ENCODE peak calls at places on chromosome 3, in six cellular contexts. R is A549, O is K562, C is endothelial cell of umbilical vein, W is HepG2, H is GM12878. Q is an unnamed sample.

GRCh38 chr3:123286308-123287023 is 84.7 kb downstream of the SEC22A start:
- DNase-seq in R (peak), O (peak), C (peak), W (peak), H (no peak), Q (peak)

GRCh38 chr3:154969366-154969765 is 110.8 kb upstream of the MME start:
- DNase-seq in R (no peak), O (no peak), C (no peak), W (no peak), H (no peak), Q (no peak)

GRCh38 chr3:172519740-172520139 is 3.5 kb downstream of the TNFSF10 start:
- DNase-seq in R (no peak), O (no peak), C (no peak), W (no peak), H (no peak), Q (no peak)

GRCh38 chr3:185399629-185400339 is 36.8 kb downstream of the MAP3K13 start:
- DNase-seq in R (no peak), O (no peak), C (no peak), W (no peak), H (no peak), Q (peak)

GRCh38 chr3:158471639-158472294 is 99.2 kb upstream of the MLF1 start:
- DNase-seq in R (peak), O (no peak), C (peak), W (peak), H (no peak), Q (no peak)

GRCh38 chr3:184428561-184429175 is 48.8 kb downstream of the CHRD start:
- DNase-seq in R (no peak), O (no peak), C (no peak), W (no peak), H (no peak), Q (no peak)

GRCh38 chr3:105033081-105033480 is 333.6 kb upstream of the ALCAM start:
- DNase-seq in R (no peak), O (no peak), C (no peak), W (no peak), H (no peak), Q (no peak)

GRCh38 chr3:173599673-173600072 is 202.1 kb downstream of the NLGN1 start:
- DNase-seq in R (no peak), O (no peak), C (no peak), W (no peak), H (no peak), Q (no peak)

GRCh38 chr3:123372789-123373534 is 75.9 kb downstream of the ADCY5 start:
- DNase-seq in R (no peak), O (no peak), C (no peak), W (no peak), H (no peak), Q (no peak)

GRCh38 chr3:140863481-140864084 is 78.1 kb upstream of the SLC25A36 start:
- DNase-seq in R (peak), O (peak), C (peak), W (peak), H (peak), Q (peak)

GRCh38 chr3:71087109-71088018 is 496.2 kb downstream of the FOXP1 start:
- DNase-seq in R (peak), O (no peak), C (peak), W (peak), H (peak), Q (no peak)

GRCh38 chr3:175914785-175915184 is 1055.7 kb downstream of the NAALADL2 start:
- DNase-seq in R (no peak), O (no peak), C (no peak), W (no peak), H (no peak), Q (no peak)

GRCh38 chr3:56830884-56831283 is 29.1 kb upstream of the ARHGEF3 start:
- DNase-seq in R (no peak), O (no peak), C (no peak), W (peak), H (no peak), Q (no peak)

GRCh38 chr3:44198265-44198956 is 43.3 kb upstream of the TOPAZ1 start:
- DNase-seq in R (peak), O (peak), C (peak), W (peak), H (peak), Q (peak)

GRCh38 chr3:47961815-47962606 is 54.2 kb downstream of the MAP4 start:
- DNase-seq in R (no peak), O (peak), C (no peak), W (no peak), H (no peak), Q (peak)

GRCh38 chr3:156478931-156479330 is 76.0 kb downstream of the SSR3 start:
- DNase-seq in R (no peak), O (no peak), C (no peak), W (no peak), H (no peak), Q (no peak)

GRCh38 chr3:146783446-146783845 is 178.3 kb upstream of the PLSCR5 start:
- DNase-seq in R (no peak), O (no peak), C (no peak), W (no peak), H (no peak), Q (no peak)
- TF ChIP-seq MYC in R (no peak), O (no peak), C (no peak), W (no peak), H (no peak), Q (no peak)

GRCh38 chr3:46261926-46262594 is 19.8 kb downstream of the CCR3 start:
- DNase-seq in R (no peak), O (no peak), C (no peak), W (no peak), H (no peak), Q (no peak)
- TF ChIP-seq MYC in R (no peak), O (no peak), C (no peak), W (no peak), H (no peak), Q (no peak)

DNA sequence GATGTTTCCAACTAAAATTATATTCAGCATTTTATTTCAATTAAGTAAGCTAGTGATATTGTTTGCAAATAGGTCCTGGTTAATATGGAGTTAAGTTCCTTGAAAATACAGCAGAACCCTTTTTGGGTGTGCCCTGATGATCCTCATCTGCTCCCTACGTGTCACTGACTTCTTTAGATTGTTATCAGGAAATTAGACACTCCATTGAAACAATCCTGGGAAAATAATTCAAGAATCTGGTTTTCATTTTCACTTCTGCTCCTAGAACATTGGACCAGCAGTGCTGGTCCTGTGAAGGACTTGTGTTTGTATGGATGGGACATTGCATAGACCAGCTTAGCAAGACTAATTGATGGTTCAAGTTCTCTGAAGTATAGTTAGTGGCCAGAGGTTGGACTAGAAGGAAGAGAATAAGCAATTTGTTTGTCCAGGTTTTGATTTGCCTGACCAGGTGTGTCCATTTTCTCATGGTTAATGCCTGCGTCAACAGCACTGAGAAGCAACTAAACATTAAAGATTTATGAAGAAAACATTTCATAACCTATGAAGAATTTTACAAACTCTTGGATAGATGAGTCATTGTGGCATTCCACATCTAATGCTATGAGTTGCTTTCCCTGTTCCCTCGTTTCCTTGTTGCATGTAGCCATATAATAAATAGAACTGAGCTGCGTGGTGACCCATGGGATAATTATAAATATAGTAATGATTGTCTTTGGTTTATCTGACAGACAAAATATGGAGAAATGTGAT is 95.8 kb downstream of the ZPLD1 start:
- DNase-seq in R (peak), O (no peak), C (no peak), W (no peak), H (no peak), Q (no peak)
- TF ChIP-seq MYC in R (no peak), O (no peak), C (no peak), W (no peak), H (no peak), Q (no peak)

DNA sequence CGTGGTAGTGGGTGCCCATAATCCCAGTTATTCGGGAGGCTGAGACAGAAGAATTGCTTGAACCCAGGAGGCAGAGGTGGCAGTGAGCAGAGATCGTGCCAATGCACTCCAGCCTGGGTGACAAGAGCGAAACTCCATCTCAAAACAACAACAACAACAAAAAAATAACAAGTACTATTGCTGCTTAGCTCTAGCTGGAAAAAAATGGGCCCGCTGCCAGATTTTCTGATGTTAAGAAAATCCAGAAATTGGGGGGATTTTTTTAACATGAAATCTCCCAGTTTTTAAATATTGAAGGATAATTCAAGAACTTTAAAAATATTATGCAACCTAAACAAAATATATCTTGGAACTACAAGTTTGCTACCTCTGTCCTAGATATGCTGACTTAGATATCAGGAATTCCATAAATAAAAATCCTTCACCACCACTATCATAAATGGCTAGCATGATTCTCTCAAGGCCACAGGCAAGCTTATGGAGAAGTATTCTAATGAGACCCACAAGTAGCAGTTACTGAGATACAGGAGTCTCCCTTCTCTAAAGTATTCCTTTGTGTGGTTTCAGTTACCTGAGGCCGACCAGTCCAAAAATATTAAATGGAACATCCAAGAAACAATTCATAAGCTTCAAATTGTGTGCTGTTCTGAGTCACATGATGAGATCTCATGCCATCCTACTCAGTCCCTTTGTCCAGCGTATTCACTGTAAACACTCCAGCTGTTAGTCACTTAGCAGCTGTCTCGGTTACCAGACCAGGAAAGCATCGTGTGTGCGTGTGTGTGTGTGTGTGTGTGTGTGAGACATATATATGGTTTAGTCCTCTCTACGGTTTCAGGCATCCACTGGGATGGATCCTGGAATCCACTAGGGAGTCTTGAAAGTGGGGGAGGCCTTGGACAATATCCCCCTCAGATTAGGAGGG is 277.2 kb downstream of the TBL1XR1 start:
- DNase-seq in R (peak), O (no peak), C (peak), W (peak), H (no peak), Q (no peak)
- TF ChIP-seq MYC in R (no peak), O (no peak), C (no peak), W (no peak), H (no peak), Q (no peak)

GRCh38 chr3:69867941-69868505 is 128.8 kb downstream of the MITF start:
- DNase-seq in R (no peak), O (no peak), C (no peak), W (no peak), H (no peak), Q (no peak)
- TF ChIP-seq MYC in R (no peak), O (no peak), C (no peak), W (no peak), H (no peak), Q (no peak)